ENCODE peak calls at places on chromosomes 12 and 14, in seven cellular contexts. Y is BJ, G is endothelial cell, C is A549, H is testis, V is AG09319, N is WERI-Rb-1. R is an unnamed sample.

GRCh38 chr12:51335931-51336330 is 10.5 kb downstream of the CELA1 start:
- DNase-seq in N (no peak), Y (no peak), H (no peak), G (no peak), V (no peak), C (no peak), R (no peak)

GRCh38 chr14:36293824-36294223 is 26.6 kb downstream of the MBIP start:
- DNase-seq in G (no peak), N (no peak), C (no peak), Y (peak), V (no peak), H (no peak), R (no peak)

GRCh38 chr14:78314484-78314883 is 144.3 kb downstream of the NRXN3 start:
- DNase-seq in Y (no peak), G (no peak), C (no peak), V (no peak), H (no peak), N (no peak), R (no peak)

GRCh38 chr12:50925920-50926319 is 26.4 kb upstream of the HIGD1C start:
- DNase-seq in G (no peak), C (no peak), Y (no peak), V (no peak), N (no peak), H (no peak), R (no peak)

GRCh38 chr12:52603314-52603713 is 2.1 kb upstream of the KRT72 start:
- DNase-seq in G (no peak), C (no peak), H (no peak), Y (no peak), N (no peak), V (no peak), R (no peak)

GRCh38 chr12:41552507-41553047 is 364.5 kb downstream of the PDZRN4 start:
- DNase-seq in N (no peak), C (no peak), V (no peak), H (no peak), G (no peak), Y (no peak), R (no peak)

GRCh38 chr12:31922341-31923062 is 36.7 kb upstream of the RESF1 start:
- DNase-seq in H (no peak), N (no peak), G (no peak), V (no peak), C (peak), Y (no peak), R (no peak)

GRCh38 chr12:111781085-111781658 is 14.4 kb downstream of the ALDH2 start:
- DNase-seq in N (no peak), Y (no peak), V (no peak), H (no peak), C (no peak), G (no peak), R (no peak)

GRCh38 chr14:78202178-78202577 is 32.0 kb downstream of the NRXN3 start:
- DNase-seq in H (no peak), Y (no peak), C (no peak), N (no peak), G (no peak), V (no peak), R (no peak)

GRCh38 chr12:25645421-25645820 is 92.3 kb upstream of the LMNTD1 start:
- DNase-seq in V (no peak), G (no peak), H (no peak), N (no peak), C (no peak), Y (no peak), R (no peak)

GRCh38 chr12:58895053-58895452 is 25.3 kb downstream of the LRIG3 start:
- DNase-seq in Y (no peak), V (no peak), C (no peak), N (no peak), G (no peak), H (no peak), R (no peak)

GRCh38 chr12:11228268-11228879 is 41.1 kb downstream of the PRB3 start:
- DNase-seq in V (no peak), N (peak), Y (no peak), C (peak), G (peak), H (peak), R (peak)

GRCh38 chr14:36021926-36022325 is 154.6 kb downstream of the PTCSC3 start:
- DNase-seq in G (no peak), Y (no peak), H (no peak), C (no peak), V (no peak), N (no peak), R (no peak)

GRCh38 chr14:89293349-89293916 is 123.6 kb downstream of the FOXN3 start:
- DNase-seq in H (peak), N (no peak), C (no peak), G (no peak), V (no peak), Y (no peak), R (no peak)

GRCh38 chr12:6368906-6369525 is 6.3 kb downstream of the SCNN1A start:
- DNase-seq in V (no peak), Y (no peak), C (no peak), H (no peak), N (no peak), G (no peak), R (no peak)

GRCh38 chr14:94728950-94729349 is 41.0 kb downstream of the GSC start:
- DNase-seq in Y (no peak), H (no peak), V (no peak), N (peak), C (no peak), G (no peak), R (no peak)

GRCh38 chr14:97977711-97978261 is 1180.6 kb downstream of the VRK1 start:
- DNase-seq in C (no peak), G (no peak), H (peak), N (no peak), V (no peak), Y (no peak), R (peak)

GRCh38 chr12:11697670-11698387 is 48.4 kb downstream of the ETV6 start:
- DNase-seq in C (no peak), V (no peak), G (no peak), N (no peak), Y (no peak), H (no peak), R (no peak)

GRCh38 chr14:62759796-62760195 is 285.5 kb downstream of the KCNH5 start:
- DNase-seq in C (no peak), V (no peak), H (no peak), G (no peak), N (no peak), Y (no peak), R (no peak)

GRCh38 chr14:81286574-81287370 is 66.0 kb upstream of the GTF2A1 start:
- DNase-seq in Y (no peak), C (no peak), V (no peak), G (no peak), N (no peak), H (no peak), R (no peak)

GRCh38 chr14:81285250-81285649 is 64.5 kb upstream of the GTF2A1 start:
- DNase-seq in N (no peak), G (no peak), Y (no peak), H (no peak), C (no peak), V (no peak), R (no peak)

GRCh38 chr14:81289516-81289915 is 68.8 kb upstream of the GTF2A1 start:
- DNase-seq in Y (no peak), H (no peak), G (no peak), N (no peak), C (no peak), V (no peak), R (no peak)
- TF ChIP-seq CTCF in Y (no peak), H (no peak), G (no peak), N (no peak), C (no peak), V (no peak), R (no peak)

GRCh38 chr14:104095426-104096310 is 10.2 kb downstream of the ASPG start:
- DNase-seq in Y (no peak), V (no peak), G (no peak), C (no peak), N (no peak), H (no peak), R (peak)
- TF ChIP-seq CTCF in Y (no peak), V (no peak), G (no peak), C (no peak), N (no peak), H (no peak), R (no peak)

GRCh38 chr12:125090437-125090836 is 25.2 kb downstream of the AACS start:
- DNase-seq in C (no peak), G (no peak), V (no peak), H (no peak), N (no peak), Y (no peak), R (no peak)

GRCh38 chr12:125092108-125092871 is 27.1 kb downstream of the AACS start:
- DNase-seq in N (no peak), V (no peak), Y (no peak), H (no peak), C (no peak), G (no peak), R (peak)

GRCh38 chr12:125091401-125091800 is 26.2 kb downstream of the AACS start:
- DNase-seq in V (no peak), N (no peak), C (no peak), H (no peak), Y (no peak), G (no peak), R (peak)

GRCh38 chr12:125089626-125090025 is 24.4 kb downstream of the AACS start:
- DNase-seq in H (no peak), C (no peak), Y (no peak), G (no peak), N (no peak), V (no peak), R (no peak)

DNA sequence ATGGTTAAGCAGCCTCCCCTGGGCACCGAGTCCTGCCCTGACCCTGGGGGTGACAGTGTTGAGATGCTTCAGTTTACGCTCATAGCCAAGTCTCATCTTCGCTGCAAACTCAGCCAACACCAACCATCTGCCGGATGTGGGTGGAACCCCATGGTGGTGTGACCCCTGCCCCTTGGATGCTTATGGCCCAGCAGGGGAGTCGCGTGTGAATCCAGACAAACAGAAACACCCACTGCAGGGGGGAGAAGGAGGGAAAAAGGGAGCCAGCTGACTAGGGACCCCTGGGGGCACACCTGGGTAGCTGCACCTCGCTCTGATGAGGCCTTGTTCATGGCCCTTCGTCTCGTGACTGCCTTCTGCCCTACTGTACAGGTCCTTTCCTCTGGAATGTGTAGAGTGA is 23.8 kb downstream of the AACS start:
- DNase-seq in N (no peak), G (no peak), H (no peak), C (no peak), V (no peak), Y (no peak), R (no peak)
- TF ChIP-seq CTCF in N (peak), G (no peak), H (no peak), C (no peak), V (no peak), Y (no peak), R (no peak)

GRCh38 chr12:40106655-40107054 is 774 bp upstream of the SLC2A13 start:
- DNase-seq in V (no peak), G (no peak), Y (no peak), N (no peak), H (no peak), C (no peak), R (no peak)

GRCh38 chr12:40106202-40106533 is 287 bp upstream of the SLC2A13 start:
- DNase-seq in V (no peak), Y (no peak), H (no peak), C (no peak), N (no peak), G (no peak), R (no peak)

GRCh38 chr12:40104461-40105264 is 1.2 kb downstream of the SLC2A13 start:
- DNase-seq in N (peak), G (no peak), V (no peak), H (peak), C (peak), Y (no peak), R (no peak)

GRCh38 chr12:40105265-40105514 is 691 bp downstream of the SLC2A13 start:
- DNase-seq in C (no peak), N (no peak), V (no peak), Y (no peak), H (peak), G (no peak), R (no peak)

GRCh38 chr12:40105515-40106201 is at the start of gene SLC2A13:
- DNase-seq in C (peak), Y (no peak), V (peak), G (peak), H (peak), N (peak), R (peak)
- TF ChIP-seq CTCF in C (no peak), Y (no peak), V (no peak), G (no peak), H (no peak), N (no peak), R (no peak)

DNA sequence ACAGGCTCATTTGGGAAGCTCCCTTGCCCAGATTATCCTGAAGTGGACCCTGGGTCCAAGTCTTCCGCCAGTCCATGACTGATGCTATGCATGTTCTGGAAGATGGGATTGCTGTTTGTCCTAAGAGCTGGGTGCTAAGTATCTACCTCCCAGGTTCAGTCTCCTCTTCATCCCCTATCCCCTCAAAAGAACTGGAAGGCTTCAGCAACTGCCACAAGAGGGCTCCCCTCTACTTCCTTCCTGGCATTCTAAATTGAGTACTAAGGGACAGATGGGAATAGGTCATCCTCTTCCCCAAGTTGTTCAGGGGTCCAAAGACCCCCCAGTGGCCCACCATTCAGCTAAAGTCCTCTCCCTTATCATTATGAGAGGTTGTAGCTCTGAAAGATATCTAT is 9.0 kb upstream of the FKBP11 start:
- DNase-seq in C (peak), N (no peak), H (no peak), G (no peak), V (no peak), Y (no peak), R (no peak)
- TF ChIP-seq CTCF in C (peak), N (peak), H (no peak), G (no peak), V (peak), Y (peak), R (no peak)

GRCh38 chr12:113056631-113057488 is at the start of gene DTX1:
- DNase-seq in V (no peak), C (no peak), G (no peak), Y (no peak), H (peak), N (peak), R (no peak)
- TF ChIP-seq CTCF in V (no peak), C (no peak), G (no peak), Y (no peak), H (no peak), N (no peak), R (no peak)

GRCh38 chr14:45083622-45083978 is 316 bp upstream of the PRPF39 start:
- DNase-seq in H (no peak), G (no peak), N (no peak), V (no peak), Y (no peak), C (no peak), R (no peak)

GRCh38 chr14:45082420-45082819 is 1.5 kb upstream of the PRPF39 start:
- DNase-seq in Y (no peak), G (no peak), V (no peak), H (no peak), C (peak), N (no peak), R (no peak)

GRCh38 chr14:45085004-45085403 is 1.1 kb downstream of the PRPF39 start:
- DNase-seq in V (no peak), N (no peak), C (no peak), H (no peak), Y (no peak), G (no peak), R (no peak)

GRCh38 chr14:45089813-45090212 is 5.9 kb downstream of the PRPF39 start:
- DNase-seq in H (no peak), G (no peak), V (no peak), N (no peak), C (no peak), Y (no peak), R (no peak)

DNA sequence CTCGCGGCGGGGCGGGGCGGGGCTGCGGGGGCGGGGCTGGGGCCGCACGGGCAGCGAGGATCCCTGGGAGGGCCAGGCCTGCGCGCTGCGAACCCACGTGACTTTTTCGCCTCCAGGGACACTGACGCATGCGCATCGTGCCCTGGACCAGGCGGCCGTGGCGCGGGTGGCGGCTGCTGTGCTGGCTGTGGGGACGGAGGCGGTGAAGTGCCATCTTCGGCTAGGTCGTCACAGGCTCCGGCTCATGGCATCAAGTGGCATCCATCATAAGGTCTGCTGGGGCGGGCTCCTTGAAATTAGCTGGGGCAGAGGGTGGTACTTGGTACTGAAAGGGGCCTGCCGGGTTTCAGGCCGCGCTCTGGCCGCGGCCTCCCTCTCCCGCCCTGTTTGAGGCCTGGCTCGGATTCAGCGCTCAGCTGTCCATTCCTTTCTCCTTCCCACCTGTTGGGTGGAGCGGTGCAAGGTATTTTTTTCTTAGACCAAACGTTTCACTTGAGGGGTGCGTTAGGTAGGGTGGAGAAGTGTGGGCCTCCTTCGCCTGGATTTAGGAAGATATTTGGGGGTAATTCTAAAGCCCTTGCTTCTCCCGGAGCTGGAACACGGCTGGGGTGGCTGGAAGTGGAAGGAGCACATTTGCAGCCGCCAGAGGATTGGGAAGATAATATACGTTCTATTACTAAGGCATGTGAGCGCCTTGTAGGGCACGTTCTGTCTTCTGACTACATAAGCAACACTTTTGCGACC is at the start of gene PRPF39:
- DNase-seq in Y (peak), G (peak), V (peak), C (peak), N (peak), H (peak), R (peak)
- TF ChIP-seq CTCF in Y (no peak), G (no peak), V (no peak), C (no peak), N (no peak), H (no peak), R (no peak)

GRCh38 chr12:96035283-96036236 is at the start of gene LTA4H:
- DNase-seq in V (peak), G (peak), Y (peak), C (peak), H (peak), N (peak), R (peak)
- TF ChIP-seq CTCF in V (no peak), G (no peak), Y (no peak), C (no peak), H (no peak), N (no peak), R (no peak)